ENCODE peak calls at places on chromosomes 2 and 18, in ten cellular contexts. R is ELR, H is COR-L47, K is NCI-H1092, Y is AG04450, E is HTR-8/SVneo, C is astrocyte of the spinal cord, V is HL-60, P is epithelial cell of prostate, D is occipital lobe. M is an unnamed sample.

GRCh38 chr2:118991554-118991953 is 49.6 kb downstream of the MARCO start:
- DNase-seq in P (no peak), V (no peak), K (no peak), H (no peak), Y (no peak), E (no peak), D (no peak), R (no peak), C (no peak), M (no peak)

GRCh38 chr2:134137182-134137595 is 116.7 kb upstream of the MGAT5 start:
- DNase-seq in C (peak), R (peak), Y (no peak), P (peak), E (peak), D (no peak), V (peak), K (no peak), H (no peak), M (peak)

GRCh38 chr2:109031481-109032228 is 42.6 kb upstream of the EDAR start:
- DNase-seq in K (peak), R (peak), V (peak), Y (no peak), H (peak), P (no peak), C (peak), E (no peak), D (no peak), M (no peak)

GRCh38 chr2:124804014-124804940 is 779.2 kb downstream of the CNTNAP5 start:
- DNase-seq in H (peak), R (peak), V (peak), Y (no peak), P (no peak), D (no peak), E (no peak), C (no peak), K (peak), M (no peak)

GRCh38 chr2:19738707-19739106 is 163.1 kb downstream of the TTC32 start:
- DNase-seq in R (peak), C (peak), Y (no peak), H (no peak), P (no peak), E (no peak), V (no peak), D (no peak), K (no peak), M (no peak)

GRCh38 chr2:162103443-162104009 is 29.5 kb upstream of the DPP4 start:
- DNase-seq in E (no peak), V (no peak), Y (no peak), C (no peak), R (no peak), K (peak), D (no peak), P (no peak), H (peak), M (no peak)

GRCh38 chr2:14751581-14751980 is 119.1 kb downstream of the LRATD1 start:
- DNase-seq in H (peak), D (no peak), E (no peak), Y (no peak), C (no peak), K (no peak), R (no peak), V (no peak), P (peak), M (peak)

GRCh38 chr2:225431387-225431786 is 31.9 kb downstream of the NYAP2 start:
- DNase-seq in P (no peak), R (no peak), K (no peak), H (no peak), D (no peak), V (no peak), E (no peak), Y (no peak), C (no peak), M (no peak)

GRCh38 chr2:67625178-67625577 is 228.0 kb downstream of the ETAA1 start:
- DNase-seq in D (no peak), R (no peak), H (no peak), K (no peak), C (no peak), V (no peak), E (no peak), Y (no peak), P (no peak), M (no peak)

GRCh38 chr18:7524786-7525185 is 42.3 kb upstream of the PTPRM start:
- DNase-seq in H (no peak), K (no peak), E (no peak), C (no peak), P (no peak), D (no peak), Y (no peak), V (no peak), R (no peak), M (no peak)

GRCh38 chr18:62844850-62845643 is 129.7 kb downstream of the PHLPP1 start:
- DNase-seq in C (no peak), H (peak), V (no peak), Y (no peak), K (no peak), E (no peak), D (no peak), P (no peak), R (no peak), M (no peak)

GRCh38 chr18:30149585-30149984 is 893.0 kb downstream of the DSC3 start:
- DNase-seq in V (no peak), Y (no peak), C (no peak), H (no peak), K (no peak), D (no peak), E (no peak), P (no peak), R (no peak), M (no peak)

GRCh38 chr2:9594361-9595063 is 36.3 kb downstream of the YWHAQ start:
- DNase-seq in D (no peak), K (no peak), Y (peak), H (no peak), E (peak), P (peak), C (peak), R (peak), V (no peak), M (no peak)

GRCh38 chr18:13393338-13393737 is 174.8 kb downstream of the LDLRAD4 start:
- DNase-seq in C (no peak), E (no peak), P (no peak), H (no peak), V (no peak), Y (no peak), K (no peak), D (no peak), R (no peak), M (no peak)